ENCODE peak calls at places on chromosomes 5 and 9, in seven cellular contexts. G is T-helper 9 cell; C is AG09309; B is transverse colon; M is AG08395; F is stimulated activated CD4-positive, alpha-beta T cell treated with anti-CD3 and anti-CD28 coated beads, Interleukin-15, amount 100 ng/mL, for 1 hour; A is memory B cell. H is an unnamed sample.

GRCh38 chr5:65017636-65018035 is 248.9 kb downstream of the CWC27 start:
- DNase-seq in G (no peak), C (no peak), B (no peak), M (no peak), F (no peak), A (no peak), H (no peak)

GRCh38 chr9:20286969-20287368 is 335.3 kb downstream of the MLLT3 start:
- DNase-seq in G (no peak), C (no peak), B (no peak), M (no peak), F (no peak), A (no peak), H (no peak)

GRCh38 chr9:113631811-113632665 is 168.5 kb downstream of the RGS3 start:
- DNase-seq in G (no peak), C (no peak), B (no peak), M (no peak), F (no peak), A (no peak), H (no peak)

GRCh38 chr5:135296900-135297816 is 101.9 kb downstream of the MACROH2A1 start:
- DNase-seq in G (no peak), C (no peak), B (no peak), M (no peak), F (no peak), A (no peak), H (no peak)

GRCh38 chr9:137150485-137151060 is 11.6 kb downstream of the GRIN1 start:
- DNase-seq in G (no peak), C (no peak), B (peak), M (no peak), F (no peak), A (no peak), H (no peak)

GRCh38 chr9:115135786-115136185 is 17.8 kb upstream of the TNC start:
- DNase-seq in G (no peak), C (no peak), B (no peak), M (peak), F (no peak), A (no peak), H (no peak)

GRCh38 chr5:58933891-58934628 is 351.2 kb downstream of the RAB3C start:
- DNase-seq in G (peak), C (no peak), B (no peak), M (no peak), F (no peak), A (no peak), H (no peak)

GRCh38 chr5:173486355-173486754 is 130.1 kb downstream of the BOD1 start:
- DNase-seq in G (no peak), C (no peak), B (no peak), M (no peak), F (no peak), A (no peak), H (no peak)

GRCh38 chr5:159965031-159965837 is 43.7 kb upstream of the TTC1 start:
- DNase-seq in G (no peak), C (no peak), B (peak), M (peak), F (no peak), A (no peak), H (peak)

GRCh38 chr5:78506296-78507049 is 142.1 kb downstream of the LHFPL2 start:
- DNase-seq in G (no peak), C (no peak), B (no peak), M (peak), F (no peak), A (no peak), H (no peak)

GRCh38 chr9:114210691-114211276 is 55.4 kb downstream of the COL27A1 start:
- DNase-seq in G (no peak), C (no peak), B (no peak), M (no peak), F (no peak), A (no peak), H (no peak)

GRCh38 chr5:143008809-143009521 is 238.8 kb downstream of the ARHGAP26 start:
- DNase-seq in G (peak), C (peak), B (peak), M (peak), F (peak), A (no peak), H (no peak)

GRCh38 chr9:78871086-78871451 is 574.1 kb downstream of the PSAT1 start:
- DNase-seq in G (no peak), C (no peak), B (no peak), M (no peak), F (no peak), A (no peak), H (no peak)

GRCh38 chr9:94761506-94761905 is 35.0 kb downstream of the AOPEP start:
- DNase-seq in G (no peak), C (no peak), B (no peak), M (no peak), F (no peak), A (no peak), H (no peak)

GRCh38 chr9:120931278-120932085 is 4.9 kb upstream of the TRAF1 start:
- DNase-seq in G (peak), C (no peak), B (no peak), M (peak), F (no peak), A (peak), H (no peak)

GRCh38 chr9:18320046-18320445 is 153.9 kb upstream of the ADAMTSL1 start:
- DNase-seq in G (no peak), C (no peak), B (no peak), M (no peak), F (no peak), A (no peak), H (no peak)

GRCh38 chr9:69411931-69412740 is 87.1 kb downstream of the ENTREP1 start:
- DNase-seq in G (no peak), C (no peak), B (no peak), M (no peak), F (no peak), A (no peak), H (no peak)

GRCh38 chr5:41722359-41722950 is 147.8 kb downstream of the OXCT1 start:
- DNase-seq in G (no peak), C (no peak), B (no peak), M (peak), F (no peak), A (no peak), H (no peak)

H was measured in H1.